ENCODE peak calls at places on chromosome 15, in six cellular contexts. K is endothelial cell, M is Calu3, V is HL-60, H is foreskin fibroblast, A is glutamatergic neuron. G is an unnamed sample.

GRCh38 chr15:39595621-39596221 is 14.8 kb downstream of the THBS1 start:
- DNase-seq in K (no peak), H (peak), A (no peak), M (no peak), V (no peak), G (no peak)

GRCh38 chr15:71773206-71773859 is 37.0 kb upstream of the NR2E3 start:
- DNase-seq in M (no peak), K (no peak), H (no peak), A (no peak), V (no peak), G (no peak)

GRCh38 chr15:87115795-87116194 is 1036.1 kb downstream of the AGBL1 start:
- DNase-seq in M (no peak), H (no peak), K (no peak), A (no peak), V (no peak), G (no peak)

GRCh38 chr15:67188551-67189218 is 65.8 kb downstream of the AAGAB start:
- DNase-seq in H (peak), V (no peak), A (no peak), M (no peak), K (no peak), G (peak)

GRCh38 chr15:101008158-101009139 is 89.3 kb downstream of the LRRK1 start:
- DNase-seq in H (peak), M (peak), V (peak), K (peak), A (peak), G (peak)

GRCh38 chr15:70344666-70345065 is 246.9 kb upstream of the TLE3 start:
- DNase-seq in M (no peak), H (no peak), V (no peak), A (no peak), K (no peak), G (no peak)

GRCh38 chr15:78069052-78069414 is 8.5 kb downstream of the TBC1D2B start:
- DNase-seq in M (no peak), H (no peak), V (no peak), A (no peak), K (no peak), G (no peak)

GRCh38 chr15:70025413-70026296 is 72.1 kb downstream of the TLE3 start:
- DNase-seq in A (no peak), K (no peak), V (no peak), H (peak), M (no peak), G (no peak)

GRCh38 chr15:95799286-95800187 is 531.0 kb upstream of the NR2F2 start:
- DNase-seq in K (no peak), V (no peak), A (no peak), M (no peak), H (peak), G (peak)

GRCh38 chr15:24745276-24745675 is 69.7 kb downstream of the NPAP1 start:
- DNase-seq in M (no peak), K (no peak), A (no peak), V (no peak), H (no peak), G (no peak)
- TF ChIP-seq CTCF in M (no peak), K (no peak), A (no peak), V (no peak), H (no peak), G (no peak)

GRCh38 chr15:43511012-43511885 is 6.2 kb upstream of the MAP1A start:
- DNase-seq in K (peak), H (peak), M (no peak), A (peak), V (peak), G (peak)

GRCh38 chr15:43509002-43509922 is 8.1 kb upstream of the MAP1A start:
- DNase-seq in M (no peak), H (peak), V (no peak), K (no peak), A (no peak), G (peak)

GRCh38 chr15:43509923-43510229 is 7.5 kb upstream of the MAP1A start:
- DNase-seq in H (no peak), K (no peak), M (no peak), V (no peak), A (no peak), G (no peak)

GRCh38 chr15:43508421-43508820 is 9.0 kb upstream of the MAP1A start:
- DNase-seq in M (no peak), H (peak), A (no peak), V (no peak), K (no peak), G (no peak)

DNA sequence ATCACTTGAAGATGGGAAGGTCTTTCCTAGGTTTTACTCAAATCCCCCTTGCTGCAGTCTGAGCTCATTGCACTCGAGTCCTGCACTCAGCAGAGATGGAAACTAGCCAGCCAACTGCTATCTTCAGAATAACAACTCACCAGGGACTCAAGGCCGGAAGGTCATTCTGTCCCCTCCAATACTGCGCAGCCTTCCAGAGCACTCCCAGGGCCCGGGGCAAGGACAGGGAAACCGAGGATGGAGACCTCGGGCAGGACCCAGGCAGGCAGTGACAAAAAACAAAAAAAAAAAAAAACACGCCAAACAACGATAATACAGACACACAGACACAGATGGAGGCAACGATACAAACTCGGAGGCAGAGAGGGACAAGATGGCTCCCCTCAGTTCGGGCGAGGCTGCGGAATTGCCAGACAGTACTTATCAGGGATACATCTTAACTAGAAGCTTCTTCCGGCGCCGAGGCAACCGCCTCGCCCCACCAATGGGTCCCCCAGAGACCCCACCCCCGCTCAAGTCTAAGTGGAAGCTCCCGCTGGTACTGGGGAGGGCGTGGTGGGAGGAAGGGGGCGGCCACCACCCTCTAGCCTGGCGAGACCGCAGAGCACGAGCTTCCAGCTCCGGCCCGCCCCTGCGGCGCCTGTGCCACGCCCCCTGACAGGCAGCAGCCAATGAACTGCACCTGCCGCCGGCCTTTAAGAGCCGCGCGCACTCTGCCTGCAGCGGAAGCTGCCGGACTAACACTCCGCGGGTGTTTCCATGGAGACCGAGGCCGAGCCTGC is 7.0 kb upstream of the MAP1A start:
- DNase-seq in K (peak), V (peak), A (peak), H (peak), M (peak), G (peak)
- TF ChIP-seq CTCF in K (peak), V (peak), A (peak), H (peak), M (no peak), G (peak)

GRCh38 chr15:62391565-62392262 is 226.6 kb upstream of the C2CD4B start:
- DNase-seq in A (peak), K (peak), H (peak), V (no peak), M (peak), G (peak)
- TF ChIP-seq CTCF in A (no peak), K (no peak), H (peak), V (no peak), M (peak), G (peak)

GRCh38 chr15:55993111-55993803 is at the start of gene NEDD4:
- DNase-seq in V (peak), M (peak), H (peak), A (peak), K (peak), G (peak)

GRCh38 chr15:55990986-55991385 is 2.4 kb downstream of the NEDD4 start:
- DNase-seq in K (no peak), H (no peak), A (no peak), M (no peak), V (no peak), G (no peak)

GRCh38 chr15:55992769-55993110 is 672 bp downstream of the NEDD4 start:
- DNase-seq in V (no peak), M (no peak), A (no peak), K (no peak), H (no peak), G (peak)

GRCh38 chr15:55991841-55992768 is 1.3 kb downstream of the NEDD4 start:
- DNase-seq in V (no peak), K (no peak), M (no peak), H (no peak), A (no peak), G (no peak)

DNA sequence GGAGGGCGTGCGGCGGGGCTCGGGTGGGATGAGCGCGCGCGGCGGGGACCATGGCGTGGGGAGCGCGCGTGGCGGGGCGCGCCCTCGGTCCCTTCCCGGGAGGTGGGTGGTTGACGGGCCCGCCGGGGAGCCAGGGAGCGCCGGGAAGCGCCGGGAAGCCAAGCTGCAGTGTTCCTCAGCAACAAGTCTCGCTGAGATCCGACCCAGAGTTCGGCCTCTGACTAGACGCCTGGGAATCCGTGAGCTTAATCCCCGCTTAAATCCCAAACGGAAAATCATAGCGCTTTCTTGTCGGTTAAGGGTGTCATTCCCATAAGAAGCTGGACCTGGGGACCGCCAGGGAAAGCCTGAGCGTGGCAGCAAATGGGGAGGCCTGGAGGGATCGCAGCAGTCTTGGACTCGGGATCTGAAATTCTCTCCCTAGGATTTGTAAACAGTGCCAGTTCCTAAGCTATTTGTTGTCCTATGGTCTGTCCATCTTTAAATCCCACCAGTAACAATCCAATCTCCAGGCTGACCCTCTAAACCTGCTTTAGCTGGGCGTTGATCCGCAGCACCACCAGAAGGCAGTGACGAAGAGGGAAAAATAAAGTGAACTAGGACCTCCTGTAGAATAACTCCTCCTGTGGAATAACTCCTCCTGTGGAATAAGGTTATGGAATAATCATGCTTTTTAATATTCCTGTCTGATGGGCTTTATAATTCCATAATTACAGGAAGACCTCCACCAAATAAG is 560 bp upstream of the NEDD4 start:
- DNase-seq in V (no peak), A (peak), H (peak), K (no peak), M (no peak), G (peak)
- TF ChIP-seq CTCF in V (no peak), A (no peak), H (peak), K (no peak), M (no peak), G (peak)

DNA sequence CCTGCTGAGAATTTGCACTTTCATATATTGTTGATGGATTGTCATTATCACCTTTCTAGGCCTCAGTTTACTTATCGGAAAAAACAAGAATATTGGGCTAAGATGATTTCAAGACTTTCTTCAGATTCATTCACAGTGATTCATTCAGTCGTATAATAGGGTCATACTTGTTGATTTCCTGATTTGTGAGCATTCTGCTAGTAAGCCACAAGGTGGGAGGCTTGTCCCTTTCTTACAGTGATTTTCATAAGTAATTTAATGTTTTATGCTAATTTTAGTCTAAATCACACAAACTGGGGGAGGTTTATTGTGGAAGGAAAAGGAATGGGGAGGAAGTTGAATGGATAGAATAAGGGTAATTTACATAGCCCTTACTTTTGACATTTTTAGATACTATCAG is 126.8 kb upstream of the GOLGA6L4 start:
- DNase-seq in M (no peak), H (peak), K (no peak), V (no peak), A (no peak), G (peak)
- TF ChIP-seq CTCF in M (no peak), H (no peak), K (peak), V (no peak), A (no peak), G (peak)

DNA sequence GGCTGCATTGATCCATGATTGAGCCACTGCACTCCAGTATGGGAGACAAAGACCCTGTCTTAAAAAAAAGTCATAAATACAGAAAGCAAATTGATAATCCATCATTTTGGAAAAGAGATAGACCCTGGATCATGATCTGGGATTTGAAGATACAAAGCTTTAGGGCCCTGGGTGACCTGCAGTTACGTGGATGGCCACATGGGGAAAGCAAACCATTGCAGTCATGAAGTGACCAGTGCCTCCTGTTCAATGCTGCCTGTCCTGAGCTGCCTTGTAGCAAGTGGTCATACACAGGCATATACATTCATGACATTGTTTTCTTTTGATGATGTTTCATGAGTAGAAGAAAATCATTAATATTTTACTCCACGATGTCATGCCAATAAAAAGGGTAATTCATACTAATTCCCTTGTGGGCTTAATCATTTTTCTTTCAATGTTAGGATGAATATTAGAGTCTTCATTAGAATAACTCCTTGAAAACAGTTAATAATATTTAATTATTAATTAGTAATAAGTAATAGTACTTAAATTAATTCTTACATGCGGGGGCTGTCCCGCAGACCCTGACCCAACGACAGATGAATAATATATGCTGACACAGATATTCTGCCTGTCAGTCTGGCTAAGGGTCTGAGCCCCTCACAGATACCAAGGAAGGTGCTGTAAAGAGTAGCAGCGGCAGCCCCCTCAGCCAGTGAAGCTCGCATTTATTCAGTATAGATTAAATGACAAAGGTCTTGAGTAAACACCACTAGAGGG is 109.0 kb upstream of the UNC13C start:
- DNase-seq in M (no peak), A (no peak), K (no peak), H (no peak), V (no peak), G (no peak)
- TF ChIP-seq CTCF in M (peak), A (peak), K (peak), H (no peak), V (peak), G (peak)

DNA sequence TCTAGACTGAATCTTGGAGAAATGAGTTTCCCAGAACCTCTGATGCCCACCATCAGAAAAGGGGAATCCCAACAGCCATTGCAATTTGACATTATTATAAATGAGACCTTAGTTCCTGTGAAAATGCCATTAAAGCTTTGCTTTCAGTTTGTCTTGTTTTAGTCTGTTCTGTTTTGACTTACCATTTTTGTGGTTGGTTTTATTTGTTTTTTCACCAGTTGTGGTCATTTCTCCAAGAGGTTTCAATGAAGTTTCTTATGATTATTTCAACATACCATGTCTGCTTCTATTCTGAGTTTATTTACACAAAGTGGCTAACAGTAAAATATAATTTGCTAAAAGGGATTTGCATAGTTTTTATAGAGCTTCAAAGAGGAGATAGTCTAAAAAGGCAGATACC is 175.0 kb upstream of the MCTP2 start:
- DNase-seq in K (no peak), A (no peak), M (no peak), H (peak), V (no peak), G (peak)
- TF ChIP-seq CTCF in K (no peak), A (no peak), M (no peak), H (no peak), V (no peak), G (no peak)

GRCh38 chr15:65086680-65087111 is 10.2 kb downstream of the KBTBD13 start:
- DNase-seq in H (no peak), K (no peak), V (no peak), A (peak), M (no peak), G (peak)
- TF ChIP-seq CTCF in H (no peak), K (peak), V (no peak), A (peak), M (no peak), G (peak)